ENCODE peak calls at places on chromosomes 2 and 18, in four cellular contexts. H is astrocyte; X is activated CD4-positive, alpha-beta T cell treated with anti-CD3 and anti-CD28 coated beads, Interleukin-2, amount 50 U/mL, for 48 hours; N is pancreas. A is an unnamed sample.

GRCh38 chr2:188196343-188197008 is 95.2 kb upstream of the GULP1 start:
- DNase-seq in H (peak; percentile 37), X (no peak), N (no peak), A (no peak)

GRCh38 chr2:70362661-70363060 is 60.8 kb upstream of the FAM136A start:
- DNase-seq in X (no peak), N (no peak), H (no peak), A (no peak)

GRCh38 chr2:112784199-112785189 is at the start of gene IL1A:
- DNase-seq in X (no peak), H (peak; percentile 76), N (no peak), A (no peak)

GRCh38 chr2:232809349-232810124 is 33.2 kb upstream of the KCNJ13 start:
- DNase-seq in H (no peak), N (no peak), X (no peak), A (no peak)

GRCh38 chr18:13703899-13704298 is 22.5 kb downstream of the FAM210A start:
- DNase-seq in H (peak; percentile 18), N (no peak), X (no peak), A (no peak)

GRCh38 chr2:173043466-173043865 is 32.2 kb upstream of the MAP3K20 start:
- DNase-seq in X (no peak), N (no peak), H (no peak), A (no peak)

GRCh38 chr18:28767781-28768211 is 590.9 kb upstream of the CDH2 start:
- DNase-seq in N (no peak), H (peak; percentile 87), X (no peak), A (no peak)

GRCh38 chr2:3611611-3612010 is 16.7 kb downstream of the COLEC11 start:
- DNase-seq in H (no peak), N (no peak), X (no peak), A (no peak)

GRCh38 chr18:27007880-27008279 is 142.4 kb upstream of the AQP4 start:
- DNase-seq in N (no peak), X (no peak), H (no peak), A (no peak)

GRCh38 chr2:160224060-160224459 is 24.0 kb upstream of the ITGB6 start:
- DNase-seq in X (peak; percentile 52), H (peak; percentile 98), N (no peak), A (peak; percentile 33)

GRCh38 chr18:9943311-9943710 is 29.5 kb downstream of the VAPA start:
- DNase-seq in H (no peak), X (no peak), N (no peak), A (no peak)

GRCh38 chr2:33788044-33788443 is 188.9 kb upstream of the FAM98A start:
- DNase-seq in X (no peak), N (no peak), H (peak; percentile 83), A (no peak)

A was measured in stimulated activated naive B cell treated with anti-CD40 and anti-IgM and Interleukin-4, amounts not matched to agents 10 μg/mL and 1 μg/mL and 100 μg/mL, for 72 hours.